ENCODE peak calls at places on chromosomes 3 and 15, in seven cellular contexts. B is hippocampal formation; R is fibroblast of pulmonary artery; Q is CD4-positive, alpha-beta T cell; F is NCI-H460; J is cerebellar cortex; T is AML-193. K is an unnamed sample.

GRCh38 chr3:175066617-175067415 is 207.7 kb downstream of the NAALADL2 start:
- DNase-seq in B (no peak), R (no peak), Q (no peak), F (no peak), J (no peak), T (no peak), K (no peak)

GRCh38 chr3:117719316-117719926 is 1009.8 kb downstream of the TUSC7 start:
- DNase-seq in B (no peak), R (peak; percentile 49), Q (no peak), F (no peak), J (no peak), T (peak; percentile 61), K (peak; percentile 0)

GRCh38 chr3:146577662-146578061 is 27.5 kb downstream of the PLSCR5 start:
- DNase-seq in B (no peak), R (peak; percentile 88), Q (no peak), F (peak; percentile 39), J (peak; percentile 16), T (peak; percentile 74), K (peak; percentile 47)

GRCh38 chr3:49428697-49429100 is 425 bp downstream of the NICN1 start:
- DNase-seq in B (no peak), R (no peak), Q (no peak), F (no peak), J (no peak), T (no peak), K (no peak)

GRCh38 chr3:112304611-112305010 is 10.6 kb upstream of the SLC9C1 start:
- DNase-seq in B (no peak), R (peak; percentile 26), Q (no peak), F (no peak), J (no peak), T (no peak), K (no peak)

GRCh38 chr3:48478631-48479555 is 25.1 kb downstream of the SHISA5 start:
- DNase-seq in B (no peak), R (no peak), Q (peak; percentile 51), F (no peak), J (no peak), T (peak; percentile 19), K (no peak)

GRCh38 chr3:41933154-41933676 is 28.7 kb downstream of the ULK4 start:
- DNase-seq in B (no peak), R (peak; percentile 85), Q (no peak), F (no peak), J (no peak), T (no peak), K (no peak)

GRCh38 chr3:196144383-196145105 is 62.7 kb upstream of the TFRC start:
- DNase-seq in B (no peak), R (peak; percentile 64), Q (no peak), F (no peak), J (no peak), T (no peak), K (no peak)

GRCh38 chr15:38129531-38130199 is 123.0 kb upstream of the SPRED1 start:
- DNase-seq in B (peak; percentile 58), R (peak; percentile 100), Q (no peak), F (no peak), J (peak; percentile 2), T (no peak), K (no peak)

GRCh38 chr3:174863488-174863887 is 4.4 kb downstream of the NAALADL2 start:
- DNase-seq in B (no peak), R (no peak), Q (no peak), F (no peak), J (no peak), T (no peak), K (peak; percentile 39)

GRCh38 chr3:14457999-14458398 is 55.6 kb downstream of the SLC6A6 start:
- DNase-seq in B (no peak), R (no peak), Q (no peak), F (no peak), J (no peak), T (no peak), K (no peak)

GRCh38 chr3:139546772-139547171 is 7.2 kb upstream of the RBP1 start:
- DNase-seq in B (no peak), R (no peak), Q (no peak), F (no peak), J (no peak), T (no peak), K (no peak)

GRCh38 chr3:193078996-193079731 is 161.5 kb upstream of the MB21D2 start:
- DNase-seq in B (no peak), R (no peak), Q (no peak), F (no peak), J (no peak), T (no peak), K (no peak)

GRCh38 chr3:120264963-120265362 is 20.1 kb downstream of the GPR156 start:
- DNase-seq in B (no peak), R (no peak), Q (no peak), F (no peak), J (no peak), T (no peak), K (no peak)

GRCh38 chr15:31207246-31207645 is 105.7 kb upstream of the TRPM1 start:
- DNase-seq in B (no peak), R (no peak), Q (peak; percentile 15), F (no peak), J (no peak), T (no peak), K (no peak)

GRCh38 chr3:41369838-41370237 is 170.5 kb downstream of the CTNNB1 start:
- DNase-seq in B (no peak), R (peak; percentile 6), Q (no peak), F (no peak), J (no peak), T (no peak), K (no peak)

GRCh38 chr15:59686389-59686788 is 2.7 kb downstream of the BNIP2 start:
- DNase-seq in B (no peak), R (no peak), Q (no peak), F (no peak), J (no peak), T (peak; percentile 59), K (no peak)

GRCh38 chr3:62161306-62161705 is 212.0 kb downstream of the FEZF2 start:
- DNase-seq in B (no peak), R (peak; percentile 86), Q (no peak), F (peak; percentile 21), J (no peak), T (no peak), K (no peak)

GRCh38 chr15:76426941-76427340 is 90.4 kb downstream of the ISL2 start:
- DNase-seq in B (no peak), R (no peak), Q (no peak), F (no peak), J (no peak), T (no peak), K (no peak)

GRCh38 chr3:65356331-65357286 is 668.8 kb upstream of the ADAMTS9 start:
- DNase-seq in B (no peak), R (no peak), Q (no peak), F (no peak), J (no peak), T (no peak), K (no peak)

GRCh38 chr15:65638681-65639089 is 16.9 kb downstream of the SLC24A1 start:
- DNase-seq in B (peak; percentile 43), R (peak; percentile 86), Q (no peak), F (peak; percentile 80), J (peak; percentile 79), T (peak; percentile 80), K (peak; percentile 65)

GRCh38 chr3:32297366-32297765 is 58.9 kb downstream of the CMTM8 start:
- DNase-seq in B (no peak), R (no peak), Q (peak; percentile 42), F (no peak), J (no peak), T (no peak), K (no peak)

GRCh38 chr15:67769468-67770097 is 55.7 kb upstream of the SKOR1 start:
- DNase-seq in B (no peak), R (no peak), Q (no peak), F (no peak), J (no peak), T (no peak), K (no peak)

GRCh38 chr3:173660645-173661299 is 263.2 kb downstream of the NLGN1 start:
- DNase-seq in B (no peak), R (peak; percentile 5), Q (no peak), F (no peak), J (no peak), T (no peak), K (no peak)

GRCh38 chr3:73633916-73634344 is 9.2 kb upstream of the PDZRN3 start:
- DNase-seq in B (no peak), R (no peak), Q (no peak), F (no peak), J (no peak), T (no peak), K (no peak)